ENCODE peak calls at places on chromosomes 6 and 20, in four cellular contexts. One of them, this sample, is unnamed.

GRCh38 chr6:100446115-100446921 is 18.4 kb downstream of the SIM1 start:
- DNase-seq in hepatic stellate cell: peak
- DNase-seq in SW480: no peak
- DNase-seq in AG08396: no peak
- DNase-seq in this sample: no peak

GRCh38 chr6:45625191-45625664 is 247.5 kb upstream of the SUPT3H start:
- DNase-seq in AG08396: no peak
- DNase-seq in SW480: no peak
- DNase-seq in hepatic stellate cell: peak
- DNase-seq in this sample: no peak

GRCh38 chr6:104603108-104603745 is 256.5 kb downstream of the HACE1 start:
- DNase-seq in AG08396: no peak
- DNase-seq in SW480: no peak
- DNase-seq in hepatic stellate cell: no peak
- DNase-seq in this sample: no peak

GRCh38 chr6:11778648-11779307 is at the start of gene ADTRP:
- DNase-seq in hepatic stellate cell: no peak
- DNase-seq in SW480: no peak
- DNase-seq in AG08396: no peak
- DNase-seq in this sample: no peak

GRCh38 chr20:47318596-47319516 is 37.6 kb downstream of the ZMYND8 start:
- DNase-seq in hepatic stellate cell: peak
- DNase-seq in SW480: peak
- DNase-seq in AG08396: peak
- DNase-seq in this sample: no peak

GRCh38 chr6:77324851-77325250 is 138.4 kb downstream of the HTR1B start:
- DNase-seq in SW480: no peak
- DNase-seq in hepatic stellate cell: no peak
- DNase-seq in AG08396: no peak
- DNase-seq in this sample: no peak

GRCh38 chr6:4320860-4321259 is 185.5 kb upstream of the ECI2 start:
- DNase-seq in AG08396: peak
- DNase-seq in hepatic stellate cell: peak
- DNase-seq in SW480: no peak
- DNase-seq in this sample: no peak

GRCh38 chr20:58603656-58604184 is 47.4 kb upstream of the STX16 start:
- DNase-seq in hepatic stellate cell: peak
- DNase-seq in AG08396: peak
- DNase-seq in SW480: no peak
- DNase-seq in this sample: no peak

GRCh38 chr6:120786256-120786655 is 548.0 kb downstream of the TBC1D32 start:
- DNase-seq in hepatic stellate cell: no peak
- DNase-seq in AG08396: no peak
- DNase-seq in SW480: no peak
- DNase-seq in this sample: no peak

GRCh38 chr20:38645980-38646858 is 44.6 kb downstream of the ARHGAP40 start:
- DNase-seq in AG08396: peak
- DNase-seq in hepatic stellate cell: peak
- DNase-seq in SW480: peak
- DNase-seq in this sample: peak

GRCh38 chr20:44018684-44019637 is 104.3 kb downstream of the TOX2 start:
- DNase-seq in hepatic stellate cell: no peak
- DNase-seq in AG08396: no peak
- DNase-seq in SW480: no peak
- DNase-seq in this sample: no peak

GRCh38 chr20:5969348-5969935 is 19.0 kb downstream of the MCM8 start:
- DNase-seq in SW480: no peak
- DNase-seq in hepatic stellate cell: no peak
- DNase-seq in AG08396: no peak
- DNase-seq in this sample: no peak

GRCh38 chr20:56932575-56933330 is 303.6 kb downstream of the TFAP2C start:
- DNase-seq in hepatic stellate cell: no peak
- DNase-seq in AG08396: no peak
- DNase-seq in SW480: no peak
- DNase-seq in this sample: peak

GRCh38 chr6:11202513-11203305 is 29.8 kb downstream of the NEDD9 start:
- DNase-seq in SW480: peak
- DNase-seq in hepatic stellate cell: no peak
- DNase-seq in AG08396: no peak
- DNase-seq in this sample: peak

GRCh38 chr6:52503853-52504777 is 72.7 kb downstream of the TRAM2 start:
- DNase-seq in hepatic stellate cell: peak
- DNase-seq in AG08396: peak
- DNase-seq in SW480: peak
- DNase-seq in this sample: no peak

GRCh38 chr6:53439556-53439955 is 90.8 kb upstream of the ELOVL5 start:
- DNase-seq in AG08396: peak
- DNase-seq in SW480: no peak
- DNase-seq in hepatic stellate cell: peak
- DNase-seq in this sample: peak

GRCh38 chr20:36607586-36608387 is 2.2 kb downstream of the RAB5IF start:
- DNase-seq in AG08396: no peak
- DNase-seq in hepatic stellate cell: no peak
- DNase-seq in SW480: peak
- DNase-seq in this sample: no peak

GRCh38 chr6:49264909-49265308 is 198.1 kb downstream of the MMUT start:
- DNase-seq in AG08396: no peak
- DNase-seq in hepatic stellate cell: no peak
- DNase-seq in SW480: no peak
- DNase-seq in this sample: no peak

GRCh38 chr20:56440346-56441007 is 27.9 kb upstream of the RTF2 start:
- DNase-seq in AG08396: no peak
- DNase-seq in hepatic stellate cell: no peak
- DNase-seq in SW480: no peak
- DNase-seq in this sample: no peak

GRCh38 chr6:34412054-34412453 is 13.8 kb downstream of the RPS10 start:
- DNase-seq in AG08396: no peak
- DNase-seq in hepatic stellate cell: no peak
- DNase-seq in SW480: no peak
- DNase-seq in this sample: peak

GRCh38 chr6:139698526-139699182 is 324.2 kb upstream of the CITED2 start:
- DNase-seq in SW480: no peak
- DNase-seq in AG08396: no peak
- DNase-seq in hepatic stellate cell: no peak
- DNase-seq in this sample: no peak

GRCh38 chr6:125314019-125314581 is 12.3 kb upstream of the HDDC2 start:
- DNase-seq in AG08396: peak
- DNase-seq in SW480: peak
- DNase-seq in hepatic stellate cell: peak
- DNase-seq in this sample: peak

This sample was measured in SK-MEL-5.